ENCODE peak calls at places on chromosomes 3 and 15, in five cellular contexts. R is HCT116, J is K562, T is GM12878, V is HepG2. Y is an unnamed sample.

GRCh38 chr3:133081016-133081415 is 42.8 kb downstream of the TMEM108 start:
- DNase-seq in J (no peak), R (no peak), V (no peak), T (no peak), Y (no peak)

GRCh38 chr15:72227192-72227586 is 3.8 kb downstream of the PKM start:
- DNase-seq in V (peak), R (peak), T (peak), J (peak), Y (no peak)

GRCh38 chr3:149717391-149718056 is 34.8 kb downstream of the COMMD2 start:
- DNase-seq in J (peak), T (no peak), R (peak), V (peak), Y (peak)

GRCh38 chr15:78093242-78094020 is 1.1 kb downstream of the SH2D7 start:
- DNase-seq in V (no peak), R (no peak), T (no peak), J (no peak), Y (no peak)

GRCh38 chr15:72864681-72865080 is 81.1 kb upstream of the ADPGK start:
- DNase-seq in T (no peak), R (no peak), V (no peak), J (no peak), Y (no peak)

GRCh38 chr15:66780172-66780972 is 78.3 kb downstream of the SMAD6 start:
- DNase-seq in V (no peak), T (no peak), R (no peak), J (no peak), Y (no peak)

GRCh38 chr15:62739082-62739481 is 303.5 kb upstream of the TPM1 start:
- DNase-seq in T (no peak), J (no peak), V (no peak), R (peak), Y (no peak)

GRCh38 chr3:62252614-62253147 is 120.7 kb downstream of the FEZF2 start:
- DNase-seq in T (no peak), R (no peak), V (no peak), J (no peak), Y (no peak)

GRCh38 chr15:38217788-38218609 is 34.6 kb upstream of the SPRED1 start:
- DNase-seq in T (no peak), R (no peak), V (no peak), J (no peak), Y (no peak)

GRCh38 chr3:10521772-10522441 is 16.5 kb upstream of the ATP2B2 start:
- DNase-seq in V (no peak), J (no peak), R (no peak), T (no peak), Y (no peak)

GRCh38 chr3:89654031-89654430 is 546.6 kb downstream of the EPHA3 start:
- DNase-seq in J (no peak), V (no peak), T (no peak), R (no peak), Y (no peak)

GRCh38 chr15:40929730-40930429 is 740 bp downstream of the DLL4 start:
- DNase-seq in T (no peak), V (no peak), J (peak), R (no peak), Y (peak)

GRCh38 chr3:112774293-112774926 is 72.3 kb downstream of the CD200R1L start:
- DNase-seq in V (no peak), T (no peak), R (no peak), J (no peak), Y (no peak)

GRCh38 chr15:43799945-43800285 is at the start of gene SERINC4:
- DNase-seq in J (no peak), T (no peak), V (no peak), R (no peak), Y (no peak)
- H2AFZ ChIP-seq in J (peak), T (peak), V (no peak), R (no peak), Y (peak)

DNA sequence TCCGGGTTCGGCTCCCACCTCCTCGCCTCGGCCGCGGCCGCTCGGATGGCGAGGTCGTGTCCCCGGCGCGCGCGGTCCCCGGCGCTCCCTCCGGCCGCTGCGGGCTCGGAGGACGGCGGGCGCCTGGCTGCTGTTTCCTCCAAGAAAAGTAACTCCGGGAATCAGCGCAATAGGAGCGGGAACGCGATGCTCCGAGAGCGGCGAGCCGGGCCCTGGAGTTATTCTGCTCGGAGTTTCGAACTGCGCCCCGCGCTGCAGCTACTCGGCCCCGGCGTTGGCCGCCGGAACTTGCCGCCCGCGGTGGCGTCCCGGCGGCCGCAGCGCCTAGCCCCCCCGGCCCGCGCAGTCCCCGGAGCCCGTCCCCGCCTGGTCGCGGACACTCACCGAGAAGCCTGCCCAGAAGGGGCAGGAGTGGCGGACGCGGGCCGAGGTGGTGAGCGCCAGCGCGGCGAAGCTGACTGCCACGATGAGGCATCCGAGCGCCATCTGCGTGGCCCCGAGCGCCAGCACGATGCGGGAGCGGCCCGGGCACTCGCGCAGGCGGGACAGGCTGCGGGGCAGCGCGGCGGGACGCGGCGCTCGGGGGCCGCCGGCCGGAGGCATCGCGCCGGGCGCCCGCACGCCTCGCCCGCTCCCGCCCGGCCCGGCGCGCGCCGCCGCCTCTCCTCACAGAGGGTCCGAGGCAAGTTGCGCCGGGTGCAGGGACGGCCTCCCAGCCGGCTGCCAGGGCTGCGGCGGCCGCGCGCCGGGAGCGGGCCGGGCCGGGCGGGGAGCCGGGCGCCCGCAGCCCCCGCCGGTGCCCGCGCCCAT is 251.9 kb downstream of the TJP1 start:
- DNase-seq in J (no peak), R (no peak), T (no peak), V (no peak), Y (peak)
- TF ChIP-seq EZH2 in J (no peak), R (no peak), T (no peak), V (no peak), Y (no peak)

GRCh38 chr3:52108302-52109232 is 45.7 kb downstream of the POC1A start:
- DNase-seq in J (peak), R (no peak), V (no peak), T (no peak), Y (peak)
- TF ChIP-seq REST in J (no peak), R (no peak), V (no peak), T (no peak), Y (no peak)

GRCh38 chr3:128488636-128488994 is 4.4 kb downstream of the GATA2 start:
- DNase-seq in J (no peak), T (no peak), R (no peak), V (no peak), Y (peak)

GRCh38 chr3:128490650-128491070 is 2.3 kb downstream of the GATA2 start:
- DNase-seq in J (no peak), R (no peak), T (no peak), V (no peak), Y (no peak)

GRCh38 chr3:128488995-128489859 is 3.8 kb downstream of the GATA2 start:
- DNase-seq in V (peak), T (no peak), R (peak), J (peak), Y (peak)

GRCh38 chr3:128491071-128491899 is 1.7 kb downstream of the GATA2 start:
- DNase-seq in T (no peak), R (no peak), V (no peak), J (no peak), Y (no peak)

DNA sequence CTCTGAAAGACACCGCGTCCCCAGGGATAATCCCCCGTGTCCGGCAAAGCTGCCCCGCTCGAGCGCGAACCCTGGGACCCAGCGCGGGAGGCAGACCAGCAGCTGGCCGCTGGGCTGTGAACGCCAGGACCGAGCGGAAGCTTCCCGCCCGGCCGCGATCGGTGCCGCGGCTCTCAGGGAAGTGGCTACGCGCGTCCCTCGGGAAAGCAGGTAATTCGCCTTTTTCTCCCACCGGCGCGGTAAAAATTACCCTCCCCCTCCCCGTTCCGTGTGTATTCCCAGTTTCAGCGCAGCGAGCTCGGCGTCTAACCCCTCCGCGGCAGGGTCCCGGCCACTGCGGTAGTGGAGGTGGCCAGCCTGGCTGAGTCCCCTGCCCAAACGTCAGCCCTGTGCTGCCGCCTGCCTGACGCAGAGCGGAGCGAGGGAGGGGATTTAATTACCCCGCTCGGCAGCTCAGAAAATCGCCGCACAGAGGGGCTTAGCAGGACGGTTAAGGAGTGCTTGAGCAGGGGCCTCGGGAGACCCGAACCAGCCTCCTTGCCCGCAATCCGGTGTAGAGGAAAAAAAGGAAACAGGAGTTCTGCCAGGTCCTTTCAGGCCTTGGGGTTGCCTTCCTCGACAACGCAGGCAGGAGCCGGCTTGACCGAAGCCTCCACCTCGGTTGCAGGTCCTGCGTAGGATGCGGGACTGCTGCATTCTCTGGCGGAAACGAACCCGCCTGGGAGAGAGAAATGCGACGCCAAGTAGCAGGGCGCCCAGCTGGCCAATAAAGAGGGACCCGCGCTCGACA is 2.9 kb downstream of the GATA2 start:
- DNase-seq in T (no peak), R (no peak), V (peak), J (no peak), Y (peak)
- H2AFZ ChIP-seq in T (no peak), R (no peak), V (no peak), J (no peak), Y (peak)

GRCh38 chr3:32820971-32821685 is 3.3 kb downstream of the TRIM71 start:
- DNase-seq in V (no peak), R (no peak), J (no peak), T (no peak), Y (peak)
- TF ChIP-seq EZH2 in V (no peak), R (no peak), J (no peak), T (no peak), Y (no peak)

GRCh38 chr3:139292192-139292591 is 51.6 kb upstream of the MRPS22 start:
- DNase-seq in J (no peak), T (no peak), V (no peak), R (no peak), Y (no peak)

GRCh38 chr3:139295040-139295439 is 48.8 kb upstream of the MRPS22 start:
- DNase-seq in R (no peak), V (no peak), J (no peak), T (no peak), Y (no peak)

GRCh38 chr3:139291276-139292051 is 52.4 kb upstream of the MRPS22 start:
- DNase-seq in T (no peak), J (no peak), R (no peak), V (no peak), Y (no peak)

GRCh38 chr3:139292933-139293664 is 50.7 kb upstream of the MRPS22 start:
- DNase-seq in V (peak), T (no peak), R (no peak), J (no peak), Y (no peak)

GRCh38 chr3:139293665-139294023 is 50.2 kb upstream of the MRPS22 start:
- DNase-seq in J (no peak), R (no peak), T (no peak), V (no peak), Y (no peak)
- TF ChIP-seq REST in J (no peak), R (no peak), T (no peak), V (no peak), Y (no peak)

GRCh38 chr3:125129512-125129962 is 73.7 kb upstream of the HEG1 start:
- DNase-seq in R (no peak), V (peak), J (peak), T (no peak), Y (no peak)
- H2AFZ ChIP-seq in R (no peak), V (no peak), J (no peak), T (no peak), Y (no peak)

GRCh38 chr3:184513276-184514150 is 48.1 kb upstream of the EPHB3 start:
- DNase-seq in V (peak), J (peak), T (peak), R (peak), Y (peak)
- TF ChIP-seq EZH2 in V (peak), J (no peak), T (no peak), R (no peak), Y (peak)

GRCh38 chr15:31365655-31366127 is 39.1 kb downstream of the KLF13 start:
- DNase-seq in R (no peak), V (no peak), J (peak), T (no peak), Y (peak)
- TF ChIP-seq REST in R (no peak), V (no peak), J (no peak), T (no peak), Y (no peak)

DNA sequence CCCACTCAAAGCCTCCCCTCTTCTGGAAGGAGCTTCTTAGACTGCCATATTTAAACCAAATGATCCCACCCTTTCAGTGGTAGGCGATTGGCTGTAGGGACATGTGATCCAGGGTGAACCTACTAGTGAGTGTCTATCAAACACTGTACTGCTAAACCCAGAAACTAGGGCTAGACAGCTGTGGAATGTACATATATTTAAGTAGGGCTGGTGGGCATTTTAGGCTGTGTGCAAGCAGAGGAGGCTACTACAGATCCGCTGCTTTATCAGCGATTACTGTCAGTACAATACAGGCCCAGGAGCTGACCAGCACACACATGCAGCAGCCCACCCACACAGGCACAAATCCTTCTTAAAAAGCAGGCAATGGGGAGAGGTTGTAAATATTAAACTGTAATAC is 15.4 kb upstream of the LARP6 start:
- DNase-seq in J (no peak), V (no peak), T (no peak), R (no peak), Y (no peak)
- H2AFZ ChIP-seq in J (no peak), V (no peak), T (no peak), R (no peak), Y (no peak)

Y was measured in GM23338.